ENCODE peak calls at places on chromosomes 12 and 14, in seven cellular contexts. F is activated naive CD8-positive, alpha-beta T cell treated with anti-CD3 and anti-CD28 coated beads for 36 hours; P is WTC11; U is RPMI7951; N is CD8-positive, alpha-beta memory T cell; K is HCEC 1CT; G is activated T-cell treated with anti-CD3 and anti-CD28 coated beads, Interleukin-2, amount 50 U/mL, for 24 hours. V is an unnamed sample.

GRCh38 chr12:66011731-66012130 is 118.8 kb downstream of the LLPH start:
- DNase-seq in F (no peak), P (no peak), U (peak; percentile 82), N (no peak), K (peak; percentile 39), G (no peak), V (no peak)

GRCh38 chr12:109134186-109134917 is 18.0 kb downstream of the ACACB start:
- DNase-seq in F (no peak), P (peak; percentile 75), U (peak; percentile 51), N (no peak), K (peak; percentile 34), G (no peak), V (peak; percentile 24)

GRCh38 chr12:90174198-90174510 is 465.5 kb upstream of the ATP2B1 start:
- DNase-seq in F (no peak), P (no peak), U (peak; percentile 54), N (no peak), K (no peak), G (no peak), V (no peak)

GRCh38 chr12:106139422-106140141 is 828 bp upstream of the NUAK1 start:
- DNase-seq in F (peak; percentile 33), P (peak; percentile 87), U (peak; percentile 65), N (no peak), K (peak; percentile 48), G (no peak), V (peak; percentile 70)

GRCh38 chr12:62808166-62808879 is 126.6 kb downstream of the PPM1H start:
- DNase-seq in F (peak; percentile 15), P (no peak), U (no peak), N (no peak), K (no peak), G (no peak), V (no peak)

GRCh38 chr14:73239463-73240241 is 2.3 kb downstream of the PAPLN start:
- DNase-seq in F (no peak), P (peak; percentile 75), U (peak; percentile 41), N (no peak), K (peak; percentile 24), G (peak; percentile 26), V (peak; percentile 52)

GRCh38 chr14:75409425-75410205 is 18.2 kb upstream of the JDP2 start:
- DNase-seq in F (no peak), P (no peak), U (no peak), N (no peak), K (no peak), G (no peak), V (no peak)

GRCh38 chr12:46201284-46201789 is 67.5 kb downstream of the SLC38A1 start:
- DNase-seq in F (no peak), P (no peak), U (no peak), N (no peak), K (no peak), G (no peak), V (no peak)

GRCh38 chr12:53065975-53066593 is 13.1 kb downstream of the SPRYD3 start:
- DNase-seq in F (peak; percentile 57), P (peak; percentile 87), U (peak; percentile 71), N (peak; percentile 53), K (peak; percentile 79), G (peak; percentile 78), V (peak; percentile 83)

GRCh38 chr12:9509464-9510166 is 98.1 kb downstream of the KLRB1 start:
- DNase-seq in F (no peak), P (no peak), U (peak; percentile 58), N (no peak), K (no peak), G (no peak), V (no peak)

GRCh38 chr12:22974865-22975264 is 349.9 kb downstream of the ETNK1 start:
- DNase-seq in F (no peak), P (no peak), U (peak; percentile 80), N (no peak), K (peak; percentile 91), G (no peak), V (no peak)

GRCh38 chr14:61466249-61466904 is 145.0 kb downstream of the PRKCH start:
- DNase-seq in F (no peak), P (peak; percentile 65), U (peak; percentile 82), N (no peak), K (peak; percentile 100), G (no peak), V (no peak)

GRCh38 chr12:54404061-54405004 is 14.7 kb downstream of the ITGA5 start:
- DNase-seq in F (peak; percentile 35), P (peak; percentile 92), U (peak; percentile 30), N (peak; percentile 55), K (no peak), G (peak; percentile 72), V (peak; percentile 77)

GRCh38 chr14:26867171-26867757 is 269.4 kb upstream of the NOVA1 start:
- DNase-seq in F (no peak), P (no peak), U (no peak), N (no peak), K (peak; percentile 15), G (no peak), V (no peak)

GRCh38 chr14:45716506-45716905 is 463.5 kb upstream of the MIS18BP1 start:
- DNase-seq in F (no peak), P (no peak), U (peak; percentile 39), N (no peak), K (no peak), G (no peak), V (peak; percentile 17)